ENCODE peak calls at places on chromosomes 6 and 20, in four cellular contexts. P, A, Y and B are unnamed samples.

GRCh38 chr20:8744228-8744844 is 324.6 kb upstream of the PLCB4 start:
- DNase-seq in P (no peak), A (no peak), Y (no peak), B (no peak)

GRCh38 chr6:143692696-143693095 is 14.9 kb downstream of the PHACTR2 start:
- DNase-seq in P (no peak), A (peak), Y (no peak), B (no peak)

GRCh38 chr20:6802227-6802626 is 34.7 kb downstream of the BMP2 start:
- DNase-seq in P (no peak), A (no peak), Y (no peak), B (no peak)

GRCh38 chr6:73452107-73452461 is at the start of gene CGAS:
- DNase-seq in P (peak), A (no peak), Y (no peak), B (peak)

GRCh38 chr6:142911395-142911794 is 33.6 kb downstream of the HIVEP2 start:
- DNase-seq in P (no peak), A (no peak), Y (no peak), B (no peak)

GRCh38 chr6:169362501-169363121 is 109.0 kb upstream of the THBS2 start:
- DNase-seq in P (no peak), A (no peak), Y (no peak), B (no peak)

GRCh38 chr20:58449703-58450138 is 60.7 kb downstream of the VAPB start:
- DNase-seq in P (no peak), A (no peak), Y (no peak), B (no peak)

GRCh38 chr6:16523550-16524379 is 237.5 kb downstream of the ATXN1 start:
- DNase-seq in P (no peak), A (no peak), Y (no peak), B (no peak)

GRCh38 chr20:44422083-44422482 is 53.6 kb upstream of the TTPAL start:
- DNase-seq in P (no peak), A (no peak), Y (no peak), B (no peak)

GRCh38 chr20:57890254-57890800 is 180.5 kb upstream of the PMEPA1 start:
- DNase-seq in P (no peak), A (no peak), Y (no peak), B (no peak)

GRCh38 chr20:25397827-25398226 is 7.2 kb upstream of the ABHD12 start:
- DNase-seq in P (no peak), A (no peak), Y (no peak), B (no peak)

DNA sequence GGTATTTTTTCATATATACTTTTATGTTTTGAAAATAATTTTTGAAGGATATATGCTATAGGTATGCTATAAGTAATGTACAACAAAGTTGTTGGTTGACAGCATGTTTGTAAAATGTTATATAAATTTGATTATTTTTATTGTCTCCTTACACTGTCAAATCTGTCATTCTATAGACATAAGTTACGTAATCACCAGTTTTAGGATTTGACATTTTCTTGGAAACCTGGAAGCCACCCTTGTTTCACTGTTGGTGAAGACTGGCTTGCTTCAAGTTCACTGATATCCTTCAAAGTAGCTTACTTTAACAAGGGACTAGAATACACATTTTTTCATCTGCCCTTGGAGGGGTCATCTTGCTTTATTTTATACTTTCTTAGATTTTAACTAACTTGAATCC is 1288.6 kb upstream of the EYS start:
- DNase-seq in P (no peak), A (no peak), Y (no peak), B (no peak)
- TF ChIP-seq REST in P (no peak), A (no peak), Y (no peak), B (no peak)

GRCh38 chr20:17679786-17680127 is 2.3 kb downstream of the RRBP1 start:
- DNase-seq in P (no peak), A (no peak), Y (no peak), B (no peak)
- H3K27ac ChIP-seq in P (peak), A (peak), Y (peak), B (peak)

DNA sequence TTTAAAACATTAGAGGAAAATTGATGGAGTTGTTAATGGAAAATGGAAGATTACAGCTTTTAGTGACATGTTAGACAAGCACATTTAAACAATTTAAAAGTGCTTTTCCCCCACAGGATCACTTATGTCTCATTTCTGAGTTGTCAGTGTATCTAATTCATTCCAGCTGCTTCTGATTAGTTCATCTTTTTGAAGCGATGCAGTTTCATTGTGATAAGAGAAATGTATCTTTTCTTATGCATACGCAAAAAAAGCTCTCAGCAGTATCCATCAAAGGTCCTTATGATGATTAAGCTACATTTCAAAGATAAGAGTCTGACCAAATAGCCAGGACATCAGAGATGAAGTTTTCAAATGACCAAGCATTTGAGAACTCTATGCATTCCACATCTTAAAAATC is 572.6 kb upstream of the SYNCRIP start:
- DNase-seq in P (no peak), A (no peak), Y (no peak), B (no peak)
- TF ChIP-seq REST in P (no peak), A (no peak), Y (no peak), B (no peak)

DNA sequence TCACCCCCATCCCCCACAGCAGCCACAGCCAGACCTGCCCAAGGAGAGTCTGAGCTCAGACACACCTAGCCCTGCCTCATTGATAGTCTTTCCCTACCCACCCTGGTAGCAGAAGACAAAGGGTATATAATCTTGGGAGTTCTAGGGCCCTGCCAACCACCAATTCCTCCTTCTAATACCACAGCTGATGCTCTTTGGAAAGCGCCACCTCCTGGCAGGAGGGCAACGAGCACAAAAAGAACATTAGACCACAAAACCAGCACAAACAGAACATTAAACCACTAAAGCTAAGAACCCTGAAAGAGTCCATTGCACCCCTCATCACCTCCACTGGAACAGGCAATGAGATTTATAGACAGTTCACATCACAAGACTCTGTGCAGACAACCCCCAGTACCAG is 195.8 kb upstream of the FUT9 start:
- DNase-seq in P (no peak), A (no peak), Y (no peak), B (no peak)
- H3K27ac ChIP-seq in P (no peak), A (no peak), Y (no peak), B (no peak)

DNA sequence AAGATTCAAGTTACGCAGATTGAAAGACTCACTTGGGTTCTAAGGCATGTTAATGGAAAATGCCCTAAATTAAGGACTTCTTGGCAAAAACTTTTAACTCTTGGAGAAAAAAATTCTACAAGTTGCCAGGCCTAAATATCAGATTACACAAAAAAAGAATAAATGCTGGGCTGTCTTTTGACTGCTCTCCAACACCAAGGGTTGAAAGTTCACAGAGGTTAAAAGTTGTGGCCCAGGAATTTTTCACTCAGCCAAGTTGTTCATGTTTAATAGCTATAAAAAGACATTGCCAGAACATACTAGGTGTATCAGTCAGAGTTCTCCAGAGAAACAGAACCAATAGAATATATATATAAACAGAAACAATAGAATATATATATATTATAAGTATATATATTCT is 268.3 kb upstream of the PRND start:
- DNase-seq in P (no peak), A (no peak), Y (no peak), B (no peak)
- TF ChIP-seq REST in P (no peak), A (no peak), Y (no peak), B (no peak)

DNA sequence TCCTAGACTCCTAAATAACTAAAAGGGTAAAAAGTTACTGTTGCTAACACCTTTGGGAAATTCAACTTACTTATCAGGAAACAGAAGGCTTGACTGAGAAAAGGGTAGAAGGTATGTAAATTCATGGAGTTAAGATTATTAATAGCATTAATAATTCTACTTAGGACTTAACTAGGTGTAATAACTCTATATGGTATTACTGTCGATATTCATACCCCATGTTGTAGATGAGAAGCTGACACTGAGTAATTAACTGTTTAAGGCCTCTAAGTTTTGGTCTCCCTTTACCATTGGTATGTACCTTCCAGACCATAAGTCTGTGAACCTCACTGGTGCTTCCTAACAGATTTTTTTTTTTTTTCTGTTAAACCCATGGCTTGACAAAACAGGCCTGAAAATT is 15.4 kb downstream of the GLO1 start:
- DNase-seq in P (no peak), A (no peak), Y (no peak), B (no peak)
- H3K27ac ChIP-seq in P (no peak), A (peak), Y (no peak), B (no peak)

GRCh38 chr20:16611832-16612231 is 38.6 kb upstream of the KIF16B start:
- DNase-seq in P (no peak), A (no peak), Y (no peak), B (no peak)

GRCh38 chr20:16609066-16609465 is 35.8 kb upstream of the KIF16B start:
- DNase-seq in P (no peak), A (no peak), Y (no peak), B (no peak)

GRCh38 chr20:16606468-16606867 is 33.2 kb upstream of the KIF16B start:
- DNase-seq in P (no peak), A (no peak), Y (no peak), B (no peak)

GRCh38 chr20:16608265-16608636 is 35.0 kb upstream of the KIF16B start:
- DNase-seq in P (no peak), A (no peak), Y (no peak), B (no peak)

DNA sequence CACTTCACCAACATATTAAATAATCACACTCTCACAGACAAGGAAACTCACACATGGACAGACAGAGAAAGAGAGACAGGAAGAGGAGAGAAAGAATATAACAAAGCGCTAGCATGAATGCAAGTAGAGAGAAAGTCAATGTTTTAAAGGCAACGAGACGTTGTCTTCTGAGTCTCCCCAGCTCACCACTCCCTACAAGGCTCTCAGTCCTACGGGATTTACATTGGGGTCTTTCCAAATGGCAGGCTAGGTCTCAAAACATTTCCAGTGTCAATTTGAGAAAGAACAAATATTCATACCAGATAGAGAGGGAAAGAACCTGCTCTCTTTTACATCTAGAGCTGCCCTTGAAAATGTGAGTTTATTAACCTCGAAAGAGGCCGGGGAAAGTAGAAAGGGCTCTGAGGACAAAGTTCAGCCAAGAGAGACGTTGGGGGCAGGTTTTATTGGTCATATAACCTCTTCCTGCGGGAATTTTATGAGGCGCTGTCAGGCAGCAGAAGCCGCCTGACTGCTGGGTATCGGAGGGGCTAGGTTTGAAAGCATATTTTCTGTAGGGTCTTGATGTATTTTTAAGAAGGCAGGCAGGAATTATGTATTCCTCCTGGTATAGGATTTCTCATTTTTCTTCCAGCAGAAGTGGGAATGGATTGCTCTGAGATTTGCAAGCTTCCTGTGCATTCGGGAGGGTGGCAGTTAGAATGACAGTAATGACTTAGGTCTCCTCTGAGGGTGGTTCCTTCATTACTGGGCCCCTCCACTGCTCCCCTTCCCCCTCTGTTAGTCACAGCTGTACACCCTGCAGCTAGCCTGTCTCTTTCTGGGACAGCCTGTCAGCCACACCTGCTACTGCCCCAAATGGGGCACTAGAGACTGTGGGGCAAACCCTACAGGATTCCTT is 34.4 kb upstream of the KIF16B start:
- DNase-seq in P (no peak), A (peak), Y (no peak), B (no peak)
- TF ChIP-seq REST in P (no peak), A (no peak), Y (no peak), B (no peak)

GRCh38 chr20:38732981-38733380 is 8.7 kb downstream of the SLC32A1 start:
- DNase-seq in P (no peak), A (no peak), Y (no peak), B (no peak)

GRCh38 chr20:38735172-38735571 is 10.9 kb downstream of the SLC32A1 start:
- DNase-seq in P (no peak), A (no peak), Y (no peak), B (no peak)

GRCh38 chr20:38737887-38738286 is 10.4 kb upstream of the ACTR5 start:
- DNase-seq in P (no peak), A (no peak), Y (no peak), B (no peak)
- H3K27ac ChIP-seq in P (no peak), A (no peak), Y (no peak), B (no peak)